ENCODE peak calls at places on chromosomes 12 and 14, in nine cellular contexts. One of them, this sample, is unnamed.

GRCh38 chr14:75390183-75390582 is 37.6 kb upstream of the JDP2 start:
- DNase-seq in heart right ventricle: no peak
- DNase-seq in transverse colon: no peak
- DNase-seq in stomach: no peak
- DNase-seq in prostate gland: no peak
- DNase-seq in HCT116: no peak
- DNase-seq in fibroblast of lung: no peak
- DNase-seq in left ventricle myocardium inferior: no peak
- DNase-seq in suprapubic skin: no peak
- DNase-seq in this sample: no peak

GRCh38 chr12:69936214-69936731 is 111.2 kb downstream of the MYRFL start:
- DNase-seq in heart right ventricle: no peak
- DNase-seq in transverse colon: no peak
- DNase-seq in stomach: no peak
- DNase-seq in prostate gland: no peak
- DNase-seq in HCT116: no peak
- DNase-seq in fibroblast of lung: no peak
- DNase-seq in left ventricle myocardium inferior: no peak
- DNase-seq in suprapubic skin: no peak
- DNase-seq in this sample: no peak

GRCh38 chr12:123478762-123479161 is 20.8 kb downstream of the SNRNP35 start:
- DNase-seq in heart right ventricle: peak; percentile 71
- DNase-seq in transverse colon: no peak
- DNase-seq in stomach: no peak
- DNase-seq in prostate gland: no peak
- DNase-seq in HCT116: no peak
- DNase-seq in fibroblast of lung: peak; percentile 40
- DNase-seq in left ventricle myocardium inferior: peak; percentile 72
- DNase-seq in suprapubic skin: no peak
- DNase-seq in this sample: no peak

GRCh38 chr12:116142936-116143882 is 134.3 kb downstream of the MED13L start:
- DNase-seq in heart right ventricle: no peak
- DNase-seq in transverse colon: no peak
- DNase-seq in stomach: no peak
- DNase-seq in prostate gland: no peak
- DNase-seq in HCT116: no peak
- DNase-seq in fibroblast of lung: peak; percentile 93
- DNase-seq in left ventricle myocardium inferior: no peak
- DNase-seq in suprapubic skin: no peak
- DNase-seq in this sample: no peak

GRCh38 chr12:63319936-63320633 is 169.1 kb upstream of the AVPR1A start:
- DNase-seq in heart right ventricle: no peak
- DNase-seq in transverse colon: no peak
- DNase-seq in stomach: no peak
- DNase-seq in prostate gland: no peak
- DNase-seq in HCT116: no peak
- DNase-seq in fibroblast of lung: peak; percentile 23
- DNase-seq in left ventricle myocardium inferior: no peak
- DNase-seq in suprapubic skin: no peak
- DNase-seq in this sample: no peak

GRCh38 chr12:5796171-5797091 is 148.6 kb downstream of the ANO2 start:
- DNase-seq in heart right ventricle: no peak
- DNase-seq in transverse colon: peak; percentile 53
- DNase-seq in stomach: peak; percentile 63
- DNase-seq in prostate gland: no peak
- DNase-seq in HCT116: no peak
- DNase-seq in fibroblast of lung: no peak
- DNase-seq in left ventricle myocardium inferior: peak; percentile 50
- DNase-seq in suprapubic skin: no peak
- DNase-seq in this sample: peak; percentile 51

GRCh38 chr14:35403397-35404245 is 928 bp downstream of the NFKBIA start:
- DNase-seq in heart right ventricle: peak; percentile 97
- DNase-seq in transverse colon: peak; percentile 98
- DNase-seq in stomach: peak; percentile 99
- DNase-seq in prostate gland: peak; percentile 96
- DNase-seq in HCT116: peak; percentile 58
- DNase-seq in fibroblast of lung: peak; percentile 88
- DNase-seq in left ventricle myocardium inferior: peak; percentile 99
- DNase-seq in suprapubic skin: peak; percentile 98
- DNase-seq in this sample: peak; percentile 98

GRCh38 chr14:21379338-21379737 is 4.5 kb downstream of the SUPT16H start:
- DNase-seq in heart right ventricle: no peak
- DNase-seq in transverse colon: no peak
- DNase-seq in stomach: no peak
- DNase-seq in prostate gland: no peak
- DNase-seq in HCT116: no peak
- DNase-seq in fibroblast of lung: no peak
- DNase-seq in left ventricle myocardium inferior: no peak
- DNase-seq in suprapubic skin: no peak
- DNase-seq in this sample: no peak

GRCh38 chr12:67578976-67579661 is 69.4 kb upstream of the DYRK2 start:
- DNase-seq in heart right ventricle: no peak
- DNase-seq in transverse colon: no peak
- DNase-seq in stomach: no peak
- DNase-seq in prostate gland: no peak
- DNase-seq in HCT116: no peak
- DNase-seq in fibroblast of lung: peak; percentile 51
- DNase-seq in left ventricle myocardium inferior: no peak
- DNase-seq in suprapubic skin: no peak
- DNase-seq in this sample: no peak

GRCh38 chr14:50040401-50040775 is 76.0 kb downstream of the VCPKMT start:
- DNase-seq in heart right ventricle: no peak
- DNase-seq in transverse colon: peak; percentile 57
- DNase-seq in stomach: peak; percentile 29
- DNase-seq in prostate gland: no peak
- DNase-seq in HCT116: no peak
- DNase-seq in fibroblast of lung: peak; percentile 86
- DNase-seq in left ventricle myocardium inferior: no peak
- DNase-seq in suprapubic skin: no peak
- DNase-seq in this sample: peak; percentile 25

GRCh38 chr12:75587340-75588106 is 76.1 kb upstream of the KRR1 start:
- DNase-seq in heart right ventricle: no peak
- DNase-seq in transverse colon: no peak
- DNase-seq in stomach: no peak
- DNase-seq in prostate gland: no peak
- DNase-seq in HCT116: no peak
- DNase-seq in fibroblast of lung: peak; percentile 45
- DNase-seq in left ventricle myocardium inferior: no peak
- DNase-seq in suprapubic skin: no peak
- DNase-seq in this sample: no peak

GRCh38 chr12:44574586-44574985 is 301.5 kb downstream of the NELL2 start:
- DNase-seq in heart right ventricle: no peak
- DNase-seq in transverse colon: no peak
- DNase-seq in stomach: no peak
- DNase-seq in prostate gland: no peak
- DNase-seq in HCT116: no peak
- DNase-seq in fibroblast of lung: peak; percentile 49
- DNase-seq in left ventricle myocardium inferior: no peak
- DNase-seq in suprapubic skin: no peak
- DNase-seq in this sample: no peak

GRCh38 chr12:23217716-23218115 is 592.7 kb downstream of the ETNK1 start:
- DNase-seq in heart right ventricle: no peak
- DNase-seq in transverse colon: no peak
- DNase-seq in stomach: no peak
- DNase-seq in prostate gland: no peak
- DNase-seq in HCT116: no peak
- DNase-seq in fibroblast of lung: no peak
- DNase-seq in left ventricle myocardium inferior: no peak
- DNase-seq in suprapubic skin: no peak
- DNase-seq in this sample: no peak

DNA sequence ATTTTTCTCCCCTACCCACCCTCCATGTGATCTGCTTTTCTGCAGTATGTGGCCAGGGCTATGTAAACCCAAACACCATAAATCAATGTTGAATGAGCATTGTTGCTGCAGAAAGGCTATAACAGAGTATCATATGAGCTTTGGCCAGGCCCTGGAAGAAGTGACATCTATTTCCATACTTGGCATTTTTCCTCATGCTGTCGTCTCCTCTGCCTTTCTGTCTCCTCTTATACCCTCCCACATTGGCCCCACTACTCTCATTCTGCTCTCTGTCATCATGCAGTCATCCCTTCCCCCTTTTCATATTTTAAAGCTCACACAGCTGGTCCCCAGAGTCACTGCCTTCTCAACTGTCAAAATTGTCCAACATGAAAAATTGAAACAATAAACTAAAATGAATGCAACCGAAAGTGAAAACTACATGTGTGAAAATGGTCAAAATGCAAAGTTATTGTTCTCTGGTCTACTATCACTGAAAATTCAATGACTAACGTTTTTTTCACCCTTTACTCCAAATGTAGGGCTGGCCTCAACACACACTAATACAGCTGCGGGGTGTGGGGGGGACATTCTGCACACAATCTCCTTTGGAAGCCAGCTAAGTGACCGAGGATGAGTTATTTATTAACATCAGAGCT is 290.7 kb upstream of the TMPO start:
- DNase-seq in heart right ventricle: no peak
- DNase-seq in transverse colon: no peak
- DNase-seq in stomach: no peak
- DNase-seq in prostate gland: no peak
- DNase-seq in HCT116: no peak
- DNase-seq in fibroblast of lung: no peak
- DNase-seq in left ventricle myocardium inferior: no peak
- DNase-seq in suprapubic skin: no peak
- DNase-seq in this sample: no peak
- H3K4me3 ChIP-seq in heart right ventricle: no peak overlapping the region
- H3K4me3 ChIP-seq in transverse colon: no peak overlapping the region
- H3K4me3 ChIP-seq in stomach: no peak overlapping the region
- H3K4me3 ChIP-seq in prostate gland: no peak overlapping the region
- H3K4me3 ChIP-seq in HCT116: no peak overlapping the region
- H3K4me3 ChIP-seq in fibroblast of lung: no peak overlapping the region
- H3K4me3 ChIP-seq in left ventricle myocardium inferior: no peak overlapping the region
- H3K4me3 ChIP-seq in suprapubic skin: no peak overlapping the region
- H3K4me3 ChIP-seq in this sample: no peak overlapping the region

GRCh38 chr12:48716493-48717251 is at the start of gene CCNT1:
- DNase-seq in heart right ventricle: peak; percentile 99
- DNase-seq in transverse colon: peak; percentile 99
- DNase-seq in stomach: peak; percentile 98
- DNase-seq in prostate gland: peak; percentile 97
- DNase-seq in HCT116: peak; percentile 100
- DNase-seq in fibroblast of lung: peak; percentile 100
- DNase-seq in left ventricle myocardium inferior: peak; percentile 99
- DNase-seq in suprapubic skin: peak; percentile 100
- DNase-seq in this sample: peak; percentile 99

GRCh38 chr12:48717252-48717695 is 767 bp upstream of the CCNT1 start:
- DNase-seq in heart right ventricle: no peak
- DNase-seq in transverse colon: no peak
- DNase-seq in stomach: no peak
- DNase-seq in prostate gland: no peak
- DNase-seq in HCT116: no peak
- DNase-seq in fibroblast of lung: no peak
- DNase-seq in left ventricle myocardium inferior: no peak
- DNase-seq in suprapubic skin: no peak
- DNase-seq in this sample: no peak

GRCh38 chr12:48716168-48716492 is 377 bp downstream of the CCNT1 start:
- DNase-seq in heart right ventricle: peak; percentile 9
- DNase-seq in transverse colon: no peak
- DNase-seq in stomach: no peak
- DNase-seq in prostate gland: no peak
- DNase-seq in HCT116: no peak
- DNase-seq in fibroblast of lung: peak; percentile 14
- DNase-seq in left ventricle myocardium inferior: no peak
- DNase-seq in suprapubic skin: no peak
- DNase-seq in this sample: no peak

GRCh38 chr12:48712209-48712608 is 4.3 kb downstream of the CCNT1 start:
- DNase-seq in heart right ventricle: no peak
- DNase-seq in transverse colon: no peak
- DNase-seq in stomach: no peak
- DNase-seq in prostate gland: no peak
- DNase-seq in HCT116: no peak
- DNase-seq in fibroblast of lung: no peak
- DNase-seq in left ventricle myocardium inferior: no peak
- DNase-seq in suprapubic skin: no peak
- DNase-seq in this sample: no peak
- H3K36me3 ChIP-seq in heart right ventricle: peaks cover 22% of the 10 kb centered on the region
- H3K36me3 ChIP-seq in transverse colon: peaks cover 45% of the 10 kb centered on the region
- H3K36me3 ChIP-seq in stomach: peaks cover 70% of the 10 kb centered on the region
- H3K36me3 ChIP-seq in prostate gland: peaks cover 4% of the 10 kb centered on the region
- H3K36me3 ChIP-seq in HCT116: peaks cover 33% of the 10 kb centered on the region
- H3K36me3 ChIP-seq in fibroblast of lung: no peaks in the 10 kb centered on the region
- H3K36me3 ChIP-seq in left ventricle myocardium inferior: peaks cover 45% of the 10 kb centered on the region
- H3K36me3 ChIP-seq in suprapubic skin: peaks cover 41% of the 10 kb centered on the region
- H3K36me3 ChIP-seq in this sample: peaks cover 3% of the 10 kb centered on the region

GRCh38 chr12:111033281-111034147 is 113.1 kb upstream of the MYL2 start:
- DNase-seq in heart right ventricle: no peak
- DNase-seq in transverse colon: no peak
- DNase-seq in stomach: no peak
- DNase-seq in prostate gland: peak; percentile 21
- DNase-seq in HCT116: no peak
- DNase-seq in fibroblast of lung: no peak
- DNase-seq in left ventricle myocardium inferior: no peak
- DNase-seq in suprapubic skin: no peak
- DNase-seq in this sample: no peak
- TF ChIP-seq CTCF in heart right ventricle: peak; percentile 33
- TF ChIP-seq CTCF in transverse colon: no peak
- TF ChIP-seq CTCF in stomach: no peak
- TF ChIP-seq CTCF in prostate gland: peak; percentile 38
- TF ChIP-seq CTCF in HCT116: no peak
- TF ChIP-seq CTCF in fibroblast of lung: no peak
- TF ChIP-seq CTCF in left ventricle myocardium inferior: peak; percentile 21
- TF ChIP-seq CTCF in suprapubic skin: no peak
- TF ChIP-seq CTCF in this sample: no peak

DNA sequence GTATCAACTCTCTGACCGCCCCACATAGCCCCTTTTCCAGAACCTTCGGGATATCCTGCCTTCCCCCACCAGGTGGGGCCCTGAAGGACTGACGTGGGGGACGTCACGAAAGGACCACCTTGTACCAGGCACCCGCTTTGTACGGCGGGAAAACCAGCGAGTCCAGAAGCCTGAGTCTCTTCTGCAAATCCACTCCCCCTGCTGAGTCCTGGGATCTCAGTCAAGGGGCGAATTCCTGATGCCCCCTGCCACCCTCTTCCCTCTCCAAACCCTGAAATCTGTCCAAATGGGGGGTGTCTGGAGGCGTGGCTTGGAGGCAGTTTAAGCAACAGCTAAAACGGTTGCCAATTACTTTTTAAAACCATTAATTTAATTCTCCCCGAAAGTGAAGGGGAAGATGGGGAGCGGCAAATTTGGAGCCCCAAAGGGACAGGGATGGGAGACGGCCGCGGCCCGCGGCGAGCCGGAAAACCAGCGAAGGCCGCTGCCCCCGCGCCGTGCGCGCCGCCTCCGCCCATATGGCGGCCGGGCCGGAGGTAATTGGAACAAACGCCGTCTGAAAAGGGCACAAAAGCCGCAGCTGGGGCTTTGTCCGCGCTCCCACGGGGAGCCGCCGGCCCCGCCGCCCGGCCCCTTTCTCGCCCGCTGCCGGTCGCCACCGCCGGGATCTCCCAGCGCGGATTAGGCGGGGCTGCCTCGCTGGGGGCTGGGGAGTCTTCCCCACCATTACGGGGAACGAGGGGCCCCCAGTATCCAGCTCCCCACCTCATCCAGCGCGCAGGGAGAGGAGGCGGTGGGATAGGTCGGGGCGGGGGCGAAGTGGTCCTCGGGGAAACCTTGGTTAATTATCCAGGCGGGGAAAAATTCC is 6.6 kb downstream of the LHX5 start:
- DNase-seq in heart right ventricle: no peak
- DNase-seq in transverse colon: no peak
- DNase-seq in stomach: no peak
- DNase-seq in prostate gland: no peak
- DNase-seq in HCT116: no peak
- DNase-seq in fibroblast of lung: no peak
- DNase-seq in left ventricle myocardium inferior: no peak
- DNase-seq in suprapubic skin: no peak
- DNase-seq in this sample: no peak
- H3K4me3 ChIP-seq in heart right ventricle: peak overlapping the region; percentile 23
- H3K4me3 ChIP-seq in transverse colon: no peak overlapping the region
- H3K4me3 ChIP-seq in stomach: no peak overlapping the region
- H3K4me3 ChIP-seq in prostate gland: no peak overlapping the region
- H3K4me3 ChIP-seq in HCT116: no peak overlapping the region
- H3K4me3 ChIP-seq in fibroblast of lung: no peak overlapping the region
- H3K4me3 ChIP-seq in left ventricle myocardium inferior: peak overlapping the region; percentile 53
- H3K4me3 ChIP-seq in suprapubic skin: peak overlapping the region; percentile 41
- H3K4me3 ChIP-seq in this sample: no peak overlapping the region

This sample was measured in body of pancreas.